ENCODE peak calls at places on chromosomes 12 and 14, in six cellular contexts. P, Q, D, Z, R and M are unnamed samples.

GRCh38 chr12:81797100-81797499 is 38.0 kb upstream of the PPFIA2 start:
- DNase-seq in P (no peak), Q (no peak), D (no peak), Z (no peak), R (no peak), M (no peak)

GRCh38 chr14:96238676-96239075 is 17.3 kb upstream of the BDKRB1 start:
- DNase-seq in P (no peak), Q (no peak), D (no peak), Z (no peak), R (no peak), M (no peak)

GRCh38 chr12:113480336-113480688 is 8.6 kb upstream of the LHX5 start:
- DNase-seq in P (no peak), Q (no peak), D (no peak), Z (no peak), R (no peak), M (no peak)

GRCh38 chr12:121059031-121059898 is 20.2 kb upstream of the OASL start:
- DNase-seq in P (no peak), Q (no peak), D (no peak), Z (no peak), R (no peak), M (no peak)

GRCh38 chr14:77436042-77436441 is 12.7 kb upstream of the NOXRED1 start:
- DNase-seq in P (no peak), Q (no peak), D (no peak), Z (no peak), R (no peak), M (no peak)

GRCh38 chr12:108237272-108237671 is 101.8 kb downstream of the CMKLR1 start:
- DNase-seq in P (no peak), Q (no peak), D (no peak), Z (no peak), R (peak), M (no peak)

GRCh38 chr12:107319536-107320030 is 226.2 kb upstream of the CRY1 start:
- DNase-seq in P (no peak), Q (no peak), D (no peak), Z (no peak), R (no peak), M (no peak)

GRCh38 chr12:7072024-7072423 is 11.5 kb downstream of the C1S start:
- DNase-seq in P (no peak), Q (no peak), D (no peak), Z (no peak), R (no peak), M (no peak)

GRCh38 chr12:78878447-78878846 is 13.9 kb downstream of the SYT1 start:
- DNase-seq in P (no peak), Q (no peak), D (no peak), Z (no peak), R (no peak), M (no peak)

GRCh38 chr14:70665448-70666363 is 24.0 kb downstream of the TTC9 start:
- DNase-seq in P (no peak), Q (peak), D (peak), Z (peak), R (no peak), M (no peak)

GRCh38 chr12:121823727-121824115 is 19.9 kb downstream of the SETD1B start:
- DNase-seq in P (no peak), Q (no peak), D (no peak), Z (no peak), R (no peak), M (no peak)

GRCh38 chr12:63034601-63035000 is 99.7 kb upstream of the PPM1H start:
- DNase-seq in P (no peak), Q (no peak), D (no peak), Z (no peak), R (no peak), M (no peak)

GRCh38 chr14:88518592-88519512 is 36.0 kb downstream of the PTPN21 start:
- DNase-seq in P (peak), Q (no peak), D (no peak), Z (no peak), R (no peak), M (no peak)

GRCh38 chr12:106971065-106971464 is 15.4 kb downstream of the TMEM263 start:
- DNase-seq in P (no peak), Q (no peak), D (no peak), Z (no peak), R (no peak), M (no peak)

GRCh38 chr12:120438495-120439198 is 734 bp downstream of the COX6A1 start:
- DNase-seq in P (no peak), Q (peak), D (no peak), Z (no peak), R (no peak), M (no peak)

GRCh38 chr14:79274641-79275366 is 936.5 kb downstream of the DIO2 start:
- DNase-seq in P (no peak), Q (no peak), D (no peak), Z (no peak), R (no peak), M (no peak)

GRCh38 chr12:5258966-5259365 is 172.9 kb upstream of the NTF3 start:
- DNase-seq in P (no peak), Q (no peak), D (no peak), Z (no peak), R (no peak), M (no peak)

GRCh38 chr14:68141531-68142088 is 322.0 kb downstream of the RAD51B start:
- DNase-seq in P (no peak), Q (no peak), D (no peak), Z (peak), R (no peak), M (no peak)

GRCh38 chr14:57610631-57611030 is 117.0 kb upstream of the CCDC198 start:
- DNase-seq in P (no peak), Q (no peak), D (no peak), Z (no peak), R (no peak), M (no peak)

GRCh38 chr14:21437063-21437901 is 18.6 kb downstream of the CHD8 start:
- DNase-seq in P (peak), Q (peak), D (peak), Z (peak), R (peak), M (peak)

GRCh38 chr12:121218588-121219352 is 8.8 kb downstream of the P2RX4 start:
- DNase-seq in P (no peak), Q (no peak), D (no peak), Z (no peak), R (no peak), M (no peak)

GRCh38 chr12:116863275-116863767 is 17.9 kb downstream of the HRK start:
- DNase-seq in P (peak), Q (no peak), D (no peak), Z (no peak), R (peak), M (no peak)

GRCh38 chr12:47935196-47935595 is 28.2 kb upstream of the TMEM106C start:
- DNase-seq in P (peak), Q (no peak), D (no peak), Z (no peak), R (no peak), M (peak)

GRCh38 chr12:43501705-43502104 is 50.3 kb downstream of the ADAMTS20 start:
- DNase-seq in P (peak), Q (no peak), D (no peak), Z (no peak), R (peak), M (no peak)

GRCh38 chr14:55370883-55371455 is 40.7 kb downstream of the ATG14 start:
- DNase-seq in P (no peak), Q (no peak), D (no peak), Z (no peak), R (peak), M (no peak)

GRCh38 chr12:76032043-76032981 is 736 bp upstream of the PHLDA1 start:
- DNase-seq in P (peak), Q (peak), D (peak), Z (peak), R (peak), M (peak)

GRCh38 chr12:57693659-57694458 is at the start of gene OS9:
- DNase-seq in P (peak), Q (peak), D (peak), Z (peak), R (peak), M (peak)

GRCh38 chr12:98399532-98399931 is 115.9 kb upstream of the TMPO start:
- DNase-seq in P (peak), Q (no peak), D (peak), Z (no peak), R (peak), M (no peak)

GRCh38 chr12:60106207-60106606 is 510.4 kb downstream of the SLC16A7 start:
- DNase-seq in P (no peak), Q (no peak), D (no peak), Z (no peak), R (no peak), M (no peak)

GRCh38 chr14:80208426-80208950 is 2.8 kb downstream of the DIO2 start:
- DNase-seq in P (no peak), Q (no peak), D (no peak), Z (no peak), R (no peak), M (no peak)

GRCh38 chr12:107490000-107490399 is 195.6 kb upstream of the PWP1 start:
- DNase-seq in P (no peak), Q (no peak), D (peak), Z (no peak), R (no peak), M (no peak)

GRCh38 chr12:65937181-65937641 is 112.9 kb downstream of the HMGA2 start:
- DNase-seq in P (no peak), Q (no peak), D (no peak), Z (no peak), R (no peak), M (no peak)

GRCh38 chr12:33605776-33606175 is 166.2 kb upstream of the SYT10 start:
- DNase-seq in P (no peak), Q (no peak), D (no peak), Z (no peak), R (peak), M (no peak)

GRCh38 chr12:8501720-8502119 is 11.6 kb upstream of the CLEC4D start:
- DNase-seq in P (no peak), Q (no peak), D (no peak), Z (no peak), R (no peak), M (no peak)

GRCh38 chr14:22558221-22558913 is 30.7 kb downstream of the DAD1 start:
- DNase-seq in P (no peak), Q (no peak), D (peak), Z (no peak), R (no peak), M (no peak)

GRCh38 chr14:27392153-27392552 is 794.3 kb upstream of the NOVA1 start:
- DNase-seq in P (no peak), Q (no peak), D (no peak), Z (no peak), R (no peak), M (no peak)

GRCh38 chr12:58346032-58346632 is 404.8 kb downstream of the ATP23 start:
- DNase-seq in P (peak), Q (no peak), D (no peak), Z (no peak), R (peak), M (no peak)

GRCh38 chr14:34466691-34467090 is 4.7 kb upstream of the SPTSSA start:
- DNase-seq in P (no peak), Q (no peak), D (no peak), Z (no peak), R (no peak), M (no peak)

GRCh38 chr14:34461334-34462131 is 507 bp downstream of the SPTSSA start:
- DNase-seq in P (peak), Q (peak), D (peak), Z (peak), R (peak), M (peak)

GRCh38 chr14:34463598-34463961 is 1.5 kb upstream of the SPTSSA start:
- DNase-seq in P (no peak), Q (no peak), D (no peak), Z (no peak), R (no peak), M (no peak)

GRCh38 chr14:34462132-34462893 is at the start of gene SPTSSA:
- DNase-seq in P (peak), Q (peak), D (peak), Z (peak), R (peak), M (peak)

DNA sequence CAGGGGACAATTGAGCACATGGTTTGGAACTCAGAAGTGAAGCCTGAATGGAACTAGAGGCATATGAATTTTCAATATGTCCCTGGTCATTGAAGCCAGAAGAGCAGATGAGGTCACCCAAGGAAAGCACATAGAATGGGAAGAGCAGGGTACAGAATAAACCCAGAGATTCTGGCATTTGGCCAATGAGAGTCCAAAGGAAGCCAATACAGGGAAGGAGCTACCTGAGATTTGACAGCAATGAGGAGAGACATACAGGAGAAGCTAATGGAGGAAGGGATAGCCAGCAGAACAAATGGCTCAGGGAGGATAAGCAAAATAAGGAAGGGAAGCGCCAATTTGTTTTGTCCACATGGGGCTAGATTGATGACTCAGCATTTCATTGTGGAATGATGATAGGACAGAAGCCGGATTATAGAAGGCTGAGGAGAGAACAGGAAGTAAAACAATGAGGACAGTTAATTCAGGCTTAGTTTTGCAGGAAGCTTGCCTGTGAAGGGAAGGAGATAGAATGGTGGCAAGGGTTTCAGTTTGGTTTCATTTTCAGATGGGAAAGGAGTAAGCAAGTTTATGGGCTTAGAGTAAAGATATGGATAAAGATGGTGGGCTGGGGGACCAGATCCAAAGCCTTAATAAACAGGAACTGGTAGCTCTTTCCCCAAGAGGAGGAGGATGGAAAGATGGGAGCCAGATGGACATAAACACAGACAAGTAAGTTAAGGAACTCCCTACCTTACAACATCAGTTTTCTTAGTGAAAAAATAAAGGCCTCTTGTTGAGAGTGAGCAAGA is 3.2 kb upstream of the SPTSSA start:
- DNase-seq in P (peak), Q (no peak), D (no peak), Z (no peak), R (peak), M (no peak)
- H3K27ac ChIP-seq in P (no peak), Q (no peak), D (peak), Z (no peak), R (peak), M (no peak)

GRCh38 chr14:105030194-105030593 is 9.3 kb upstream of the CDCA4 start:
- DNase-seq in P (no peak), Q (peak), D (no peak), Z (no peak), R (no peak), M (no peak)

GRCh38 chr14:105039458-105040205 is 18.7 kb upstream of the CDCA4 start:
- DNase-seq in P (no peak), Q (no peak), D (no peak), Z (no peak), R (peak), M (no peak)

GRCh38 chr14:105029402-105029801 is 8.5 kb upstream of the CDCA4 start:
- DNase-seq in P (no peak), Q (peak), D (no peak), Z (no peak), R (no peak), M (no peak)

GRCh38 chr14:105030836-105031396 is 10.0 kb upstream of the CDCA4 start:
- DNase-seq in P (no peak), Q (peak), D (no peak), Z (no peak), R (no peak), M (no peak)

GRCh38 chr14:105034314-105035039 is 13.6 kb upstream of the CDCA4 start:
- DNase-seq in P (no peak), Q (no peak), D (no peak), Z (no peak), R (no peak), M (no peak)
- H3K4me3 ChIP-seq in P (peak), Q (no peak), D (no peak), Z (no peak), R (no peak), M (peak)

DNA sequence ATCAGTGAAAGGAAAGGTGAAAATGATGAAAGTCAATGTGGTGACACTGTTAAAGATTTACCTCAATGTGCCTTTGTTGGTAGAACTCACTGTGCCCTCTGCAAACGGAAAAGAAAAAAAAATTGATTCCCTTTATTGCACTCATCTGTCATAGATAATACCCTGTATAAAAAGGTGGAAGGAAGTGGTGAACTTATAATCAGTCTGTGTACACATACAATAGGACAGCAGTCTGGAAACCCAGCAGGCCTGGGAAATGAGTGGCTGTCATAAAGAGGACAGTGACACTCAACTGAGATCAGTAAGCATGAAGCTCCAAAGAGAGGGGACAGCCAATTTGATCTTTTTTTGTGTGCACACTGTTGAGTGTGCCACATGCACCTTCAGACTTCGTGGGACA is 364.7 kb downstream of the NOVA1 start:
- DNase-seq in P (no peak), Q (no peak), D (no peak), Z (no peak), R (no peak), M (no peak)
- H3K27ac ChIP-seq in P (no peak), Q (no peak), D (no peak), Z (no peak), R (no peak), M (no peak)

DNA sequence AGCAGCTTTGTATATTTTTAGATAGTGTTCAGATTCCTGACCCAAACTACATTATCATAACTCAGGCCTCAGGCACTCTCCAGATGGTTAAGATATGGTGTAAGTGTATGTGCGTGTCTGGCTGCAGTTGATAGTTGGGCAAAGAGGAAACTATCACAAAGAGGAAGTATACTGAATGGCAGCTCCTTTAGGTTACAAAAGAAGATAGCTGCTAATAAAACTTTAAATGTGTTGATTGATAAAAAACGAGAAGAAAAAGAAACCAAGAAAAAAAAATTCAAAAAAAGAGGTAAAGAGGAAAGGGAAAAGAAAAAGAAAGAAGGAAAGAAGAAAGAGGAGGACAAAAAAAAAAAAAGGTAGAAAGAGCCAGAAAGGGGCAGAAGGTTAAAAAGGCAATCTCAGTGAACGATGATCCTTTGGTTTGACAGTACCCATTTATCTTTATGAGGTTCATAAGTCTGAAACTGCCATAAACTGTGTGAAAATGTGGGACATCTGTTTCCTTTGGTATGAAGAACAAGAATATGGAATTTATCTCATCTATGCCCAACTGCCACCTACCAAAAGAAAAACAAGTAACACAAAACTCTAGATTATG is 42.2 kb downstream of the TAOK3 start:
- DNase-seq in P (peak), Q (no peak), D (no peak), Z (no peak), R (peak), M (no peak)
- H3K4me3 ChIP-seq in P (no peak), Q (no peak), D (no peak), Z (no peak), R (no peak), M (no peak)

GRCh38 chr12:115223322-115223721 is 539.3 kb upstream of the TBX3 start:
- DNase-seq in P (peak), Q (no peak), D (no peak), Z (no peak), R (no peak), M (peak)
- H3K27ac ChIP-seq in P (no peak), Q (no peak), D (no peak), Z (peak), R (no peak), M (no peak)

GRCh38 chr12:53938276-53939140 is at the start of gene HOXC13:
- DNase-seq in P (peak), Q (no peak), D (no peak), Z (peak), R (peak), M (no peak)
- H3K4me3 ChIP-seq in P (no peak), Q (no peak), D (no peak), Z (peak), R (peak), M (no peak)

DNA sequence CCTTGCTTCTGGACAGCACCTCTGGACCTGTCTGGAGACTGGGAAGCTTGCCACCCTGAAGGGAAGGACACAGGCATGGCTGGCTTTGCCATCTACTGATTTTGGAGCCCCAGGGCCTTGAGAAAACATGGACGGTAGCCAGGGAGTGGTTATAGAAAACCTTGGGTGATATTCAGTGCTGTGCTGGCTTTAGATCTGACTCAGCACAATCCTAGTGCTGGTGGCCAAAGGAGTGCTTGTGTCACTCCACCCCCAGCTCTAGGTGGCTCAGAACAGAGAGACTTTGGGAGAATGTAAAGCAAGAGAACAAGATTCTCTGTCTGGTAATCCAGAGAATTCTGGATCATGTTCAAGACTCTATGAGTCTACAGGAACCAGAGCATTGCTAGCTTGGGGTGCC is 214.6 kb upstream of the IGF1 start:
- DNase-seq in P (no peak), Q (no peak), D (no peak), Z (no peak), R (no peak), M (no peak)
- H3K27ac ChIP-seq in P (no peak), Q (no peak), D (no peak), Z (no peak), R (no peak), M (no peak)

GRCh38 chr12:119341988-119342387 is 7.5 kb downstream of the CCDC60 start:
- DNase-seq in P (no peak), Q (no peak), D (no peak), Z (no peak), R (no peak), M (no peak)

GRCh38 chr12:119343130-119343529 is 8.6 kb downstream of the CCDC60 start:
- DNase-seq in P (no peak), Q (no peak), D (no peak), Z (no peak), R (no peak), M (no peak)

GRCh38 chr12:119334459-119335170 is at the start of gene CCDC60:
- DNase-seq in P (no peak), Q (peak), D (no peak), Z (no peak), R (peak), M (no peak)

GRCh38 chr12:119340604-119341003 is 6.1 kb downstream of the CCDC60 start:
- DNase-seq in P (no peak), Q (no peak), D (no peak), Z (no peak), R (peak), M (no peak)

GRCh38 chr12:119338593-119339363 is 4.2 kb downstream of the CCDC60 start:
- DNase-seq in P (no peak), Q (no peak), D (no peak), Z (no peak), R (no peak), M (no peak)
- H3K4me3 ChIP-seq in P (no peak), Q (no peak), D (no peak), Z (no peak), R (no peak), M (no peak)